ENCODE peak calls at places on chromosomes 5 and 9, in seven cellular contexts. M is left lobe of liver, E is GM03348, F is gastrocnemius medialis, C is endodermal cell, P is A549, D is activated gamma-delta T cell. J is an unnamed sample.

GRCh38 chr5:160333726-160334125 is 21.4 kb upstream of the CCNJL start:
- DNase-seq in P (no peak), C (no peak), E (peak; percentile 78), M (no peak), F (no peak), D (no peak), J (no peak)

GRCh38 chr5:10505517-10506095 is 58.3 kb upstream of the ANKRD33B start:
- DNase-seq in F (no peak), C (no peak), P (no peak), E (no peak), M (no peak), D (no peak), J (no peak)

GRCh38 chr5:4189317-4189716 is 593.7 kb downstream of the IRX1 start:
- DNase-seq in F (no peak), P (no peak), M (no peak), E (no peak), D (no peak), C (no peak), J (no peak)

GRCh38 chr9:6757988-6758417 is 230 bp downstream of the KDM4C start:
- DNase-seq in E (peak; percentile 99), F (no peak), C (peak; percentile 99), M (no peak), P (no peak), D (peak; percentile 95), J (peak; percentile 96)

GRCh38 chr5:98635631-98636030 is 137.8 kb upstream of the RGMB start:
- DNase-seq in M (no peak), D (no peak), E (no peak), F (no peak), P (no peak), C (no peak), J (no peak)

GRCh38 chr9:105877719-105878118 is 183.4 kb downstream of the TMEM38B start:
- DNase-seq in E (no peak), C (peak; percentile 62), D (no peak), F (no peak), M (no peak), P (no peak), J (no peak)

GRCh38 chr9:134533850-134534585 is 107.6 kb upstream of the COL5A1 start:
- DNase-seq in M (no peak), C (no peak), E (no peak), P (no peak), D (no peak), F (no peak), J (no peak)

GRCh38 chr9:21747171-21747570 is 55.3 kb upstream of the MTAP start:
- DNase-seq in E (peak; percentile 21), C (no peak), M (no peak), P (no peak), F (no peak), D (no peak), J (no peak)

GRCh38 chr5:59151162-59151889 is 568.5 kb downstream of the RAB3C start:
- DNase-seq in E (no peak), F (no peak), D (no peak), C (no peak), P (no peak), M (no peak), J (no peak)

GRCh38 chr9:129595323-129595741 is 25.6 kb downstream of the C9orf50 start:
- DNase-seq in M (no peak), F (no peak), C (no peak), P (no peak), E (peak; percentile 60), D (no peak), J (no peak)

GRCh38 chr5:149863176-149863575 is 81.4 kb downstream of the PDE6A start:
- DNase-seq in F (no peak), C (no peak), M (no peak), E (no peak), D (no peak), P (no peak), J (no peak)

GRCh38 chr5:346229-346935 is 24.9 kb downstream of the AHRR start:
- DNase-seq in F (no peak), D (no peak), C (peak; percentile 64), M (no peak), P (no peak), E (no peak), J (no peak)